ENCODE peak calls at places on chromosomes 2 and 18, in nine cellular contexts. F is HCT116; U is activated B cell treated with CpG ODN at 0.5 μM for 24 hours; O is CD4-positive, alpha-beta T cell; B is RWPE2; P is naive thymus-derived CD4-positive, alpha-beta T cell; G is Right ventricle myocardium inferior; Z is left ventricle myocardium superior; N is activated T-cell treated with anti-CD3 and anti-CD28 coated beads, Interleukin-2, amount 50 U/mL, for 72 hours. K is an unnamed sample.

GRCh38 chr2:55587-56448 is 9.5 kb upstream of the FAM110C start:
- ATAC-seq in F (no peak), U (no peak), O (no peak), B (peak), P (no peak), G (no peak), Z (no peak), N (no peak), K (no peak)

GRCh38 chr2:96547203-96547641 is 10.7 kb downstream of the ARID5A start:
- ATAC-seq in F (no peak), U (no peak), O (no peak), B (peak), P (no peak), G (no peak), Z (no peak), N (no peak), K (no peak)

GRCh38 chr18:46672062-46672970 is 15.3 kb upstream of the LOXHD1 start:
- ATAC-seq in F (no peak), U (no peak), O (peak), B (no peak), P (peak), G (no peak), Z (no peak), N (peak), K (no peak)

GRCh38 chr2:11962707-11963358 is 216.4 kb downstream of the LPIN1 start:
- ATAC-seq in F (no peak), U (no peak), O (no peak), B (no peak), P (no peak), G (peak), Z (peak), N (no peak), K (no peak)

GRCh38 chr2:21781962-21782361 is 658.2 kb downstream of the TDRD15 start:
- ATAC-seq in F (no peak), U (no peak), O (no peak), B (no peak), P (no peak), G (no peak), Z (no peak), N (no peak), K (no peak)

GRCh38 chr18:23487738-23488625 is 15.3 kb upstream of the RMC1 start:
- ATAC-seq in F (no peak), U (peak), O (peak), B (peak), P (peak), G (no peak), Z (no peak), N (peak), K (peak)

GRCh38 chr18:9696112-9696511 is 12.0 kb upstream of the RAB31 start:
- ATAC-seq in F (no peak), U (no peak), O (no peak), B (no peak), P (no peak), G (no peak), Z (no peak), N (no peak), K (no peak)

GRCh38 chr2:186862869-186863709 is 14.1 kb upstream of the ZSWIM2 start:
- ATAC-seq in F (peak), U (no peak), O (no peak), B (peak), P (no peak), G (peak), Z (peak), N (no peak), K (peak)

GRCh38 chr18:21672868-21673267 is 31.7 kb downstream of the ABHD3 start:
- ATAC-seq in F (peak), U (no peak), O (no peak), B (peak), P (no peak), G (peak), Z (peak), N (no peak), K (peak)

GRCh38 chr2:16111838-16112210 is 171.5 kb downstream of the MYCN start:
- ATAC-seq in F (no peak), U (no peak), O (no peak), B (no peak), P (no peak), G (no peak), Z (no peak), N (no peak), K (no peak)

GRCh38 chr2:100137877-100138570 is 4.4 kb downstream of the AFF3 start:
- ATAC-seq in F (no peak), U (no peak), O (no peak), B (no peak), P (no peak), G (no peak), Z (no peak), N (no peak), K (no peak)

GRCh38 chr2:27291865-27292264 is 9.6 kb downstream of the TRIM54 start:
- ATAC-seq in F (peak), U (no peak), O (no peak), B (no peak), P (no peak), G (no peak), Z (peak), N (no peak), K (peak)

GRCh38 chr2:174630097-174630496 is 32.5 kb upstream of the WIPF1 start:
- ATAC-seq in F (no peak), U (no peak), O (no peak), B (no peak), P (no peak), G (no peak), Z (no peak), N (no peak), K (no peak)

GRCh38 chr18:71815305-71815704 is 728.8 kb downstream of the CBLN2 start:
- ATAC-seq in F (no peak), U (no peak), O (no peak), B (no peak), P (no peak), G (no peak), Z (no peak), N (no peak), K (no peak)

GRCh38 chr18:34592961-34593382 is 117.1 kb upstream of the DTNA start:
- ATAC-seq in F (no peak), U (no peak), O (no peak), B (peak), P (no peak), G (peak), Z (peak), N (no peak), K (no peak)

GRCh38 chr2:105393373-105394055 is 5.3 kb downstream of the FHL2 start:
- ATAC-seq in F (no peak), U (no peak), O (no peak), B (no peak), P (no peak), G (no peak), Z (peak), N (no peak), K (no peak)

GRCh38 chr2:197307933-197308521 is 2.6 kb downstream of the ANKRD44 start:
- ATAC-seq in F (no peak), U (no peak), O (no peak), B (no peak), P (peak), G (no peak), Z (no peak), N (peak), K (no peak)

GRCh38 chr18:79218605-79219195 is 149.5 kb downstream of the ATP9B start:
- ATAC-seq in F (no peak), U (no peak), O (no peak), B (no peak), P (no peak), G (peak), Z (peak), N (no peak), K (no peak)

K was measured in esophagus mucosa.